ENCODE peak calls at places on chromosomes 3 and 15, in seven cellular contexts. S is left lung; M is posterior cingulate gyrus; H is ovary; N is stimulated activated CD4-positive, alpha-beta T cell treated with anti-CD3 and anti-CD28 coated beads, Interleukin-15, amount 100 ng/mL, for 1 hour; X is hippocampal formation; Z is stimulated activated CD8-positive, alpha-beta memory T cell treated with anti-CD3 and anti-CD28 coated beads, Interleukin-15, amount 100 ng/mL, for 24 hours. E is an unnamed sample.

GRCh38 chr3:127068111-127068810 is 85.3 kb downstream of the PLXNA1 start:
- DNase-seq in S (no peak), M (no peak), H (no peak), N (no peak), X (no peak), Z (no peak), E (no peak)

GRCh38 chr15:52281085-52282035 is 14.2 kb downstream of the MYO5C start:
- DNase-seq in S (no peak), M (no peak), H (no peak), N (no peak), X (no peak), Z (no peak), E (no peak)

GRCh38 chr15:31328425-31328998 is 1.9 kb downstream of the KLF13 start:
- DNase-seq in S (peak; percentile 49), M (no peak), H (no peak), N (peak; percentile 76), X (no peak), Z (peak; percentile 55), E (no peak)

GRCh38 chr15:74412159-74412558 is 21.6 kb downstream of the SEMA7A start:
- DNase-seq in S (no peak), M (no peak), H (no peak), N (no peak), X (no peak), Z (no peak), E (no peak)

GRCh38 chr3:181454451-181455027 is 257.2 kb upstream of the SOX2 start:
- DNase-seq in S (no peak), M (no peak), H (no peak), N (no peak), X (peak; percentile 71), Z (no peak), E (no peak)

GRCh38 chr3:140972833-140973232 is 31.2 kb downstream of the SLC25A36 start:
- DNase-seq in S (no peak), M (no peak), H (no peak), N (no peak), X (no peak), Z (no peak), E (no peak)

GRCh38 chr3:24730173-24730572 is 235.5 kb upstream of the THRB start:
- DNase-seq in S (no peak), M (no peak), H (no peak), N (no peak), X (no peak), Z (no peak), E (no peak)

GRCh38 chr15:40047413-40048154 is 8.6 kb upstream of the SRP14 start:
- DNase-seq in S (peak; percentile 81), M (peak; percentile 42), H (peak; percentile 44), N (no peak), X (peak; percentile 13), Z (no peak), E (peak; percentile 58)

GRCh38 chr3:45870099-45870498 is 16.2 kb upstream of the CCR9 start:
- DNase-seq in S (no peak), M (no peak), H (no peak), N (peak; percentile 9), X (no peak), Z (no peak), E (no peak)

GRCh38 chr15:58521293-58521991 is 89.7 kb downstream of the LIPC start:
- DNase-seq in S (peak; percentile 85), M (peak; percentile 63), H (peak; percentile 52), N (no peak), X (peak; percentile 21), Z (no peak), E (peak; percentile 57)

GRCh38 chr15:50049871-50050270 is 69.2 kb downstream of the ATP8B4 start:
- DNase-seq in S (no peak), M (no peak), H (no peak), N (no peak), X (no peak), Z (no peak), E (no peak)

GRCh38 chr3:179969525-179969924 is 67.2 kb downstream of the PEX5L start:
- DNase-seq in S (no peak), M (no peak), H (no peak), N (no peak), X (no peak), Z (no peak), E (no peak)